ENCODE peak calls at places on chromosomes 6 and 20, in ten cellular contexts. G is SHP77; B is pancreas; O is stimulated activated CD4-positive, alpha-beta T cell treated with anti-CD3 and anti-CD28 coated beads, Interleukin-4, amount 100 ng/mL, for 1 hour; M is dermis microvascular lymphatic vessel endothelial cell; K is posterior cingulate gyrus; X is activated CD8-positive, alpha-beta memory T cell treated with anti-CD3 and anti-CD28 coated beads for 24 hours; H is H4; I is left ventricle myocardium inferior; E is KG1. U is an unnamed sample.

GRCh38 chr6:42879372-42880239 is at the start of gene RPL7L1:
- DNase-seq in X (peak), G (peak), B (peak), K (peak), I (peak), H (peak), E (peak), M (peak), O (peak), U (peak)

GRCh38 chr6:30681696-30682180 is 4.7 kb downstream of the PPP1R18 start:
- DNase-seq in I (no peak), G (no peak), M (no peak), K (no peak), B (no peak), E (no peak), H (no peak), X (peak), O (peak), U (no peak)

GRCh38 chr6:5898102-5898501 is 108.6 kb downstream of the NRN1 start:
- DNase-seq in O (no peak), X (no peak), E (no peak), M (no peak), K (no peak), I (no peak), G (no peak), B (no peak), H (no peak), U (no peak)

GRCh38 chr6:108677357-108677756 is 116.6 kb downstream of the FOXO3 start:
- DNase-seq in X (no peak), K (no peak), I (no peak), H (no peak), G (no peak), B (no peak), O (no peak), E (no peak), M (no peak), U (no peak)

GRCh38 chr20:9485614-9486325 is 28.6 kb upstream of the LAMP5 start:
- DNase-seq in E (no peak), B (no peak), G (no peak), M (no peak), O (no peak), X (no peak), H (no peak), K (no peak), I (no peak), U (no peak)

GRCh38 chr6:170441316-170441715 is 111.8 kb downstream of the PSMB1 start:
- DNase-seq in G (no peak), I (no peak), M (no peak), O (no peak), H (no peak), K (no peak), E (no peak), B (no peak), X (no peak), U (no peak)

GRCh38 chr6:36285187-36285612 is 15.3 kb downstream of the PNPLA1 start:
- DNase-seq in K (peak), M (no peak), E (no peak), I (no peak), O (no peak), G (no peak), H (no peak), X (no peak), B (no peak), U (no peak)

GRCh38 chr6:6179858-6180257 is 140.6 kb downstream of the F13A1 start:
- DNase-seq in O (no peak), B (no peak), G (no peak), E (no peak), X (no peak), H (no peak), M (no peak), K (no peak), I (no peak), U (no peak)

GRCh38 chr6:44222486-44222986 is 859 bp upstream of the SLC29A1 start:
- DNase-seq in G (no peak), X (no peak), K (no peak), H (no peak), I (no peak), B (no peak), M (peak), O (no peak), E (no peak), U (no peak)

GRCh38 chr6:41707565-41708200 is 27.7 kb downstream of the TFEB start:
- DNase-seq in K (peak), O (peak), X (peak), G (no peak), M (peak), H (no peak), E (peak), I (no peak), B (no peak), U (no peak)

GRCh38 chr20:2144850-2145249 is 43.2 kb downstream of the STK35 start:
- DNase-seq in I (no peak), M (no peak), E (no peak), H (no peak), X (no peak), K (no peak), O (no peak), B (no peak), G (no peak), U (no peak)

GRCh38 chr6:31525932-31526591 is 2.7 kb upstream of the MCCD1 start:
- DNase-seq in K (no peak), I (no peak), B (no peak), M (peak), X (no peak), G (no peak), H (no peak), E (no peak), O (no peak), U (no peak)

GRCh38 chr6:158021376-158021775 is 39.7 kb downstream of the SYNJ2 start:
- DNase-seq in I (peak), G (no peak), B (no peak), E (no peak), H (no peak), X (no peak), K (peak), M (no peak), O (no peak), U (no peak)

GRCh38 chr6:151275121-151275520 is 35.4 kb downstream of the AKAP12 start:
- DNase-seq in G (no peak), X (no peak), B (no peak), E (no peak), M (no peak), O (no peak), I (no peak), H (no peak), K (no peak), U (no peak)

GRCh38 chr6:170005680-170006470 is 254.5 kb downstream of the ERMARD start:
- DNase-seq in E (no peak), G (no peak), X (peak), M (no peak), B (no peak), O (no peak), I (no peak), H (no peak), K (no peak), U (no peak)

GRCh38 chr6:147043994-147044477 is 160.2 kb upstream of the STXBP5 start:
- DNase-seq in H (peak), G (no peak), B (no peak), I (no peak), O (no peak), E (no peak), K (no peak), X (no peak), M (peak), U (no peak)

GRCh38 chr6:54031194-54031593 is 80.0 kb upstream of the MLIP start:
- DNase-seq in O (no peak), G (no peak), H (no peak), K (no peak), E (no peak), I (no peak), X (no peak), B (no peak), M (no peak), U (no peak)

GRCh38 chr6:139820191-139820590 is 445.7 kb upstream of the CITED2 start:
- DNase-seq in O (no peak), G (no peak), M (peak), E (no peak), H (no peak), I (no peak), K (no peak), X (no peak), B (no peak), U (no peak)

GRCh38 chr6:161922631-161923119 is 648.8 kb upstream of the AGPAT4 start:
- DNase-seq in H (peak), I (peak), G (peak), X (no peak), M (no peak), B (peak), O (no peak), E (no peak), K (no peak), U (peak)

GRCh38 chr6:16596890-16597331 is 164.3 kb downstream of the ATXN1 start:
- DNase-seq in K (no peak), X (no peak), H (no peak), E (no peak), O (no peak), G (no peak), I (no peak), B (no peak), M (no peak), U (no peak)

GRCh38 chr6:115896538-115897129 is 164.1 kb downstream of the FRK start:
- DNase-seq in O (no peak), H (peak), B (no peak), X (no peak), K (no peak), I (no peak), E (peak), M (peak), G (peak), U (no peak)

GRCh38 chr20:50321797-50322480 is 131.3 kb downstream of the CEBPB start:
- DNase-seq in I (no peak), O (no peak), X (no peak), H (no peak), M (no peak), B (no peak), K (peak), G (no peak), E (no peak), U (peak)

GRCh38 chr6:33347816-33348215 is 30.3 kb upstream of the ZBTB22 start:
- DNase-seq in X (no peak), O (no peak), I (no peak), B (no peak), E (no peak), M (no peak), H (no peak), G (no peak), K (no peak), U (no peak)

U was measured in lower leg skin.